ENCODE peak calls at places on chromosomes 11 and 22, in eight cellular contexts. Z, A, I, O, M, S, Y and J are unnamed samples.
A peak's percentile ranks its signal among the peaks of the same experiment; 100 is the strongest.

GRCh38 chr22:41478891-41479521 is 10.1 kb downstream of the ACO2 start:
- DNase-seq in Z (no peak), A (peak; percentile 44), I (peak; percentile 55), O (no peak), M (peak; percentile 59), S (no peak), Y (no peak), J (peak; percentile 43)

GRCh38 chr11:27046956-27047355 is 6.3 kb downstream of the BBOX1 start:
- DNase-seq in Z (no peak), A (no peak), I (no peak), O (no peak), M (no peak), S (no peak), Y (no peak), J (no peak)

GRCh38 chr11:33553486-33553885 is 147.1 kb downstream of the C11orf91 start:
- DNase-seq in Z (no peak), A (no peak), I (no peak), O (no peak), M (peak; percentile 43), S (no peak), Y (no peak), J (peak; percentile 35)

GRCh38 chr11:11230802-11231562 is 122.1 kb downstream of the CSNK2A3 start:
- DNase-seq in Z (no peak), A (no peak), I (no peak), O (no peak), M (no peak), S (peak; percentile 79), Y (peak; percentile 18), J (no peak)

GRCh38 chr22:45863981-45864751 is 112.8 kb downstream of the WNT7B start:
- DNase-seq in Z (peak; percentile 28), A (peak; percentile 60), I (peak; percentile 77), O (peak; percentile 58), M (peak; percentile 63), S (peak; percentile 96), Y (peak; percentile 62), J (peak; percentile 59)

GRCh38 chr11:65576867-65577755 is 1.3 kb downstream of the EHBP1L1 start:
- DNase-seq in Z (no peak), A (peak; percentile 67), I (peak; percentile 85), O (peak; percentile 81), M (peak; percentile 43), S (no peak), Y (peak; percentile 81), J (peak; percentile 70)

GRCh38 chr11:132704796-132705375 is 827.4 kb downstream of the OPCML start:
- DNase-seq in Z (no peak), A (peak; percentile 69), I (no peak), O (no peak), M (no peak), S (no peak), Y (no peak), J (no peak)

GRCh38 chr11:111069076-111069475 is 176.4 kb upstream of the POU2AF2 start:
- DNase-seq in Z (peak; percentile 34), A (no peak), I (no peak), O (no peak), M (peak; percentile 81), S (no peak), Y (peak; percentile 2), J (peak; percentile 92)

GRCh38 chr11:44030996-44031395 is 16.8 kb upstream of the ACCSL start:
- DNase-seq in Z (no peak), A (no peak), I (no peak), O (no peak), M (no peak), S (peak; percentile 38), Y (no peak), J (no peak)

GRCh38 chr11:10474551-10474950 is 19.5 kb downstream of the AMPD3 start:
- DNase-seq in Z (no peak), A (no peak), I (no peak), O (no peak), M (no peak), S (no peak), Y (no peak), J (no peak)

DNA sequence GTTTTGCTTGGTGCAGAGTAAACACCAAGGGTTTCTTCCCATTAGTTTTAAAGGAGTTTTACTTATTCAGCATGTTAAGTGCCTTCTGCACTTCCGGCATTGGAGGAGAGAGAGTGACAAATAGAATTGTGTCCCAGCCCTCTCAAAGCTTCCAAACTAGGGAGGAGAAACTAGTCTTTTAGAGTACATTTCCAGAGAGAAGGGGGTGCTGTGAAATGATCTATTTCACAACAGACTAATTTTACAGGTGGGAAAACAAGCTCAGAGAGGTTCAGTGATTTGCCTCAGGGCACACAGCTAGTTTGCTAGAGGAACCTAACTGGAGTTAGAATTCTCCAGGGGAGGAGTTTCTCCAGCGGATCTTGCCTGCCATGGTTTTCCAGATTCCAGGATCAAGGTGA is 12.6 kb downstream of the MPST start:
- DNase-seq in Z (no peak), A (peak; percentile 53), I (no peak), O (no peak), M (no peak), S (no peak), Y (no peak), J (no peak)
- H3K4me3 ChIP-seq in Z (no peak overlapping the region), A (no peak overlapping the region), I (peak overlapping the region; percentile 9), O (peak overlapping the region; percentile 23), M (no peak overlapping the region), S (no peak overlapping the region), Y (peak overlapping the region; percentile 37), J (no peak overlapping the region)

GRCh38 chr22:42902875-42903510 is 45.9 kb upstream of the ARFGAP3 start:
- DNase-seq in Z (no peak), A (peak; percentile 79), I (no peak), O (peak; percentile 38), M (peak; percentile 87), S (no peak), Y (no peak), J (peak; percentile 52)

GRCh38 chr22:42905217-42905616 is 48.1 kb upstream of the ARFGAP3 start:
- DNase-seq in Z (no peak), A (no peak), I (no peak), O (no peak), M (no peak), S (no peak), Y (no peak), J (no peak)

GRCh38 chr22:42905702-42906183 is 48.7 kb upstream of the ARFGAP3 start:
- DNase-seq in Z (no peak), A (no peak), I (peak; percentile 65), O (peak; percentile 41), M (no peak), S (no peak), Y (no peak), J (no peak)

GRCh38 chr22:42904049-42904448 is 47.0 kb upstream of the ARFGAP3 start:
- DNase-seq in Z (no peak), A (no peak), I (no peak), O (no peak), M (no peak), S (no peak), Y (no peak), J (no peak)

DNA sequence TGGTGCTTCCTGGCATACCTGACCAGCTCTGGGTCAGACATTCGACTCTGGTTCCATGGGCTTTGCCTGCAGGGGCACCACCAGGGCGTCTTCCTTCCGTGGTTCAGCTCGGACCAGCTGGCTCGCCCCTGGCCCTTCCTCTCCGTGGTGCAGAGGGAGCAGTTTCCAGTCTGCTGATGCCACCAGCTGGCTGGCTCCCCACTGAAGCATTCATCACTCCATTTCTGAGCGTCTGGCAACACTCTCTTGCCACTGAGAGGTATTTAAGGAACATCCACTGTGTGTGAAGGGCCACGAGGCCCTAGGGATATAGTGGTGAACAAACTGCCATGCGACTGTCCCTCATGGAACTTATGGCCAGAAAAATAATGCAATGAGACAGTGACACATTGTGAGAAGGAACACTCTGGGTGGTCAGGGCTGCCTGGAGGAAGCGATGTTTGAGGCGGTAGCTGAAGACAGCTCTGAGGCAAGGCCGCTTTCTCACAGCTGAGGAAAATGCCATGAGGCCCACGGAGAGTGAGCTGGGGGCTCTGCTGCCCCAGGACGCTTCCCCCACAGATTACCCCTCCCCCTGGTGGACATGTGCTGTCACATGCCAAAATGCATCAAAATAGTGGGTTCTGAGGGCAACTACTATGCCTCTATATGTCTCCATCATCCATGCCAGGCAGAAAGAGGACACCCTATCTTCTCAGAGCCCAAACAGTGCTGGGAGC is 44.9 kb upstream of the ARFGAP3 start:
- DNase-seq in Z (no peak), A (no peak), I (no peak), O (no peak), M (no peak), S (no peak), Y (no peak), J (no peak)
- TF ChIP-seq CTCF in Z (peak; percentile 58), A (no peak), I (peak; percentile 19), O (peak; percentile 29), M (no peak), S (peak; percentile 37), Y (no peak), J (peak; percentile 31)

GRCh38 chr22:40218723-40219294 is 41.1 kb downstream of the TNRC6B start:
- DNase-seq in Z (no peak), A (peak; percentile 46), I (no peak), O (no peak), M (peak; percentile 31), S (no peak), Y (no peak), J (no peak)

GRCh38 chr22:40213478-40213877 is 35.8 kb downstream of the TNRC6B start:
- DNase-seq in Z (no peak), A (no peak), I (no peak), O (no peak), M (no peak), S (no peak), Y (no peak), J (peak; percentile 20)

GRCh38 chr22:40215266-40215665 is 37.5 kb downstream of the TNRC6B start:
- DNase-seq in Z (no peak), A (no peak), I (peak; percentile 68), O (no peak), M (no peak), S (peak; percentile 45), Y (no peak), J (peak; percentile 26)

GRCh38 chr22:40218152-40218551 is 40.4 kb downstream of the TNRC6B start:
- DNase-seq in Z (no peak), A (no peak), I (no peak), O (no peak), M (no peak), S (no peak), Y (no peak), J (no peak)

GRCh38 chr22:40216041-40216756 is 38.5 kb downstream of the TNRC6B start:
- DNase-seq in Z (no peak), A (no peak), I (no peak), O (peak; percentile 28), M (no peak), S (no peak), Y (no peak), J (no peak)
- H3K4me3 ChIP-seq in Z (no peak overlapping the region), A (no peak overlapping the region), I (no peak overlapping the region), O (no peak overlapping the region), M (no peak overlapping the region), S (no peak overlapping the region), Y (no peak overlapping the region), J (no peak overlapping the region)

DNA sequence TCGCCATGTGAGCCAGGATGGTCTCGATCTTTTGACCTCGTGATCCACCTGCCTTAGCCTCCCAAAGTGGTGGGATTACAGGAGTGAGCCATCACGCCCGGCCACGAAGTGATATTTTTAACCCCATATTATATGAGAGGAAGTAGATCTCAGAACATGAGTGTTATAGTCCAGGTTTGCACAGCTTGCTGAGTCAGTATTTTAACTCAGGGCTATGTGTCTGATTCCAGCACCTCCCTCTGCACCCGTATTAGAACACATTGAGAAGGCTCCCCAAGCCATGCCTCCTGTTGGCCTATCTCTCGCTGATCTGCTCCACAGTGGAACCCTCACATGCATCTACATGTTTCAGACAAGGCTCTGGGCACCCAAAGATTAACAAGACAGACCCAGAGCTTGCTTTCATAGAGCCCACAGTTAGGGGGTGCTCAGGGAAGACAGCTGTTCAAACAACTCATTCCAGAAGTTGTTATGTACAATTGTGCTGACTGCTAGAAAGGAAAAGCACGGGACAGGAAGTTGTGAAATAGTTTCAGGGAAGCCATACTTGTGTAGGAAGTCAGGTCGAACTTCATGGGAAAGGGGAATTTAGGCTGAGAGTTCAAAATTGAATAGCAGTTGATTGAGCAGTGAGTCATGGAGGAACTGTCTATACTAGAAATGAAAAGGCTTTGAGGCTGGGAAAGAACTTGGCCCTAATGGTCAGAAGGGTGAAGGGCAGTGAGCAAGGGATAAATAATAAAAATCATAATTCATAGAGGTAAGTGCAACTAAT is 49.3 kb upstream of the CLPB start:
- DNase-seq in Z (peak; percentile 49), A (peak; percentile 17), I (no peak), O (no peak), M (peak; percentile 50), S (no peak), Y (peak; percentile 10), J (peak; percentile 87)
- TF ChIP-seq CTCF in Z (no peak), A (no peak), I (no peak), O (no peak), M (no peak), S (no peak), Y (no peak), J (no peak)